ENCODE peak calls at places on chromosome 13, in eight cellular contexts. P, Y, S, H, A, C, K and T are unnamed samples.

GRCh38 chr13:75583101-75583500 is 33.5 kb downstream of the UCHL3 start:
- DNase-seq in H (no peak), Y (no peak), S (no peak), A (no peak), K (no peak), C (no peak), P (no peak), T (no peak)

GRCh38 chr13:49810825-49811526 is 18.5 kb upstream of the KPNA3 start:
- DNase-seq in A (no peak), C (no peak), K (no peak), P (no peak), H (no peak), S (no peak), Y (no peak), T (peak)

GRCh38 chr13:75788494-75788991 is 152.4 kb downstream of the LMO7 start:
- DNase-seq in H (no peak), K (no peak), S (peak), Y (no peak), C (no peak), P (no peak), A (no peak), T (no peak)

GRCh38 chr13:50686547-50686946 is 156.9 kb downstream of the DLEU7 start:
- DNase-seq in K (no peak), S (peak), A (no peak), H (no peak), C (no peak), Y (no peak), P (no peak), T (no peak)

GRCh38 chr13:44271915-44272341 is 101.7 kb upstream of the SERP2 start:
- DNase-seq in P (no peak), A (no peak), C (no peak), Y (no peak), K (no peak), H (no peak), S (peak), T (no peak)

GRCh38 chr13:47897411-47898050 is 103.5 kb downstream of the SUCLA2 start:
- DNase-seq in K (peak), P (no peak), C (no peak), A (no peak), Y (no peak), S (peak), H (no peak), T (peak)

GRCh38 chr13:106377341-106377740 is 158.1 kb downstream of the EFNB2 start:
- DNase-seq in S (no peak), H (no peak), C (no peak), K (no peak), A (no peak), Y (no peak), P (no peak), T (no peak)

GRCh38 chr13:71879129-71879535 is 12.1 kb upstream of the DACH1 start:
- DNase-seq in C (no peak), A (no peak), K (peak), S (peak), P (no peak), H (peak), Y (peak), T (no peak)

GRCh38 chr13:32205426-32206096 is 109.6 kb downstream of the ZAR1L start:
- DNase-seq in S (no peak), C (no peak), A (no peak), H (no peak), K (no peak), P (no peak), Y (no peak), T (no peak)

GRCh38 chr13:76837811-76838210 is 48.4 kb downstream of the KCTD12 start:
- DNase-seq in Y (peak), A (no peak), H (no peak), P (no peak), S (no peak), K (no peak), C (no peak), T (no peak)

GRCh38 chr13:93956416-93956815 is 523.1 kb downstream of the DCT start:
- DNase-seq in Y (peak), S (no peak), K (no peak), P (no peak), H (no peak), A (no peak), C (no peak), T (no peak)

GRCh38 chr13:99214232-99214631 is 13.6 kb downstream of the UBAC2 start:
- DNase-seq in A (no peak), P (no peak), S (no peak), Y (no peak), C (peak), H (no peak), K (no peak), T (no peak)

GRCh38 chr13:99303863-99304521 is 3.2 kb downstream of the GPR183 start:
- DNase-seq in S (peak), H (no peak), C (peak), Y (no peak), P (no peak), A (no peak), K (no peak), T (no peak)

GRCh38 chr13:66634384-66634783 is 595.8 kb downstream of the PCDH9 start:
- DNase-seq in S (no peak), P (no peak), H (no peak), Y (no peak), C (no peak), A (no peak), K (no peak), T (no peak)

GRCh38 chr13:111326981-111327642 is 6.7 kb downstream of the TEX29 start:
- DNase-seq in A (no peak), S (no peak), C (no peak), P (no peak), Y (no peak), H (no peak), K (peak), T (no peak)

GRCh38 chr13:70889163-70889562 is 780.9 kb upstream of the KLHL1 start:
- DNase-seq in A (no peak), K (no peak), P (peak), H (no peak), Y (no peak), C (no peak), S (no peak), T (no peak)

GRCh38 chr13:38090913-38091312 is 221.3 kb upstream of the TRPC4 start:
- DNase-seq in S (peak), A (no peak), Y (no peak), K (no peak), H (no peak), P (no peak), C (no peak), T (no peak)

GRCh38 chr13:112603641-112604220 is 15.8 kb upstream of the TUBGCP3 start:
- DNase-seq in S (no peak), Y (no peak), P (no peak), H (no peak), K (no peak), C (no peak), A (no peak), T (no peak)

GRCh38 chr13:50081106-50081898 is 66.1 kb downstream of the KCNRG start:
- DNase-seq in C (peak), S (peak), K (peak), Y (no peak), H (peak), A (no peak), P (no peak), T (peak)

GRCh38 chr13:24228852-24229458 is 68.4 kb downstream of the SPATA13 start:
- DNase-seq in Y (peak), S (peak), P (peak), H (peak), C (peak), A (no peak), K (no peak), T (peak)

GRCh38 chr13:77415253-77416127 is 88.6 kb upstream of the MYCBP2 start:
- DNase-seq in Y (no peak), A (no peak), S (no peak), C (no peak), K (no peak), H (no peak), P (no peak), T (no peak)

GRCh38 chr13:80463673-80464352 is 122.9 kb upstream of the SPRY2 start:
- DNase-seq in A (no peak), S (no peak), Y (no peak), P (no peak), C (no peak), K (no peak), H (peak), T (no peak)

GRCh38 chr13:45198924-45199323 is 1.9 kb downstream of the KCTD4 start:
- DNase-seq in H (no peak), A (no peak), P (no peak), S (no peak), K (no peak), C (no peak), Y (no peak), T (no peak)

GRCh38 chr13:51849145-51850101 is 4.4 kb upstream of the TMEM272 start:
- DNase-seq in Y (peak), K (peak), A (no peak), H (no peak), P (peak), S (no peak), C (no peak), T (peak)

GRCh38 chr13:31631071-31631470 is 108.3 kb upstream of the RXFP2 start:
- DNase-seq in K (peak), S (peak), P (no peak), A (no peak), Y (no peak), H (no peak), C (no peak), T (no peak)

GRCh38 chr13:44414771-44415170 is 41.1 kb downstream of the SERP2 start:
- DNase-seq in K (no peak), H (no peak), A (no peak), C (no peak), S (no peak), P (no peak), Y (no peak), T (no peak)

GRCh38 chr13:79547211-79547610 is 66.3 kb downstream of the NDFIP2 start:
- DNase-seq in P (no peak), Y (no peak), C (no peak), A (no peak), H (no peak), S (no peak), K (no peak), T (no peak)

GRCh38 chr13:26220575-26220974 is 1.5 kb downstream of the RNF6 start:
- DNase-seq in H (no peak), S (peak), P (no peak), A (no peak), Y (no peak), C (no peak), K (no peak), T (no peak)

GRCh38 chr13:31201341-31202024 is 1.7 kb downstream of the B3GLCT start:
- DNase-seq in C (no peak), H (no peak), A (no peak), P (no peak), Y (peak), S (peak), K (no peak), T (no peak)

GRCh38 chr13:45048890-45049407 is 59.6 kb downstream of the GPALPP1 start:
- DNase-seq in Y (no peak), P (no peak), H (no peak), K (no peak), A (no peak), S (no peak), C (no peak), T (no peak)

GRCh38 chr13:113153810-113154748 is 4.4 kb upstream of the PROZ start:
- DNase-seq in S (peak), P (peak), A (no peak), C (peak), Y (peak), H (peak), K (peak), T (peak)

GRCh38 chr13:75219479-75220237 is 262.3 kb downstream of the TBC1D4 start:
- DNase-seq in P (peak), H (peak), A (peak), Y (peak), S (peak), C (peak), K (peak), T (peak)